ENCODE peak calls at places on chromosome 11, in four cellular contexts. O is A549, U is HepG2, T is K562. P is an unnamed sample.

GRCh38 chr11:1652778-1653540 is 23.4 kb downstream of the KRTAP5-5 start:
- DNase-seq in O (peak), U (peak), T (peak), P (peak)

GRCh38 chr11:34827239-34827638 is 88.9 kb downstream of the APIP start:
- DNase-seq in T (no peak), O (no peak), U (no peak), P (no peak)

GRCh38 chr11:92770981-92771380 is 198.5 kb upstream of the MTNR1B start:
- DNase-seq in T (no peak), U (no peak), O (no peak), P (no peak)

GRCh38 chr11:67062526-67063373 is 6.1 kb downstream of the RHOD start:
- DNase-seq in U (no peak), T (no peak), O (peak), P (no peak)

GRCh38 chr11:65274734-65275682 is 13.2 kb downstream of the POLA2 start:
- DNase-seq in T (peak), U (peak), O (peak), P (peak)

GRCh38 chr11:68912254-68912653 is 8.6 kb downstream of the IGHMBP2 start:
- DNase-seq in O (no peak), T (no peak), U (no peak), P (no peak)

GRCh38 chr11:77424639-77425038 is 49.3 kb downstream of the PAK1 start:
- DNase-seq in O (no peak), T (peak), U (no peak), P (no peak)

GRCh38 chr11:116913000-116913399 is 75.6 kb upstream of the APOA1 start:
- DNase-seq in U (no peak), T (no peak), O (peak), P (no peak)

GRCh38 chr11:71301046-71301857 is 48.9 kb upstream of the SHANK2 start:
- DNase-seq in O (no peak), U (no peak), T (no peak), P (no peak)

GRCh38 chr11:13776134-13776815 is 107.8 kb downstream of the FAR1 start:
- DNase-seq in O (peak), U (no peak), T (peak), P (no peak)

GRCh38 chr11:130721736-130722135 is 194.5 kb downstream of the SNX19 start:
- DNase-seq in U (no peak), O (no peak), T (no peak), P (no peak)

GRCh38 chr11:132064987-132065620 is 694.7 kb downstream of the NTM start:
- DNase-seq in O (peak), U (no peak), T (no peak), P (no peak)

GRCh38 chr11:69674267-69674885 is 777 bp downstream of the LTO1 start:
- DNase-seq in U (no peak), T (peak), O (no peak), P (no peak)

GRCh38 chr11:75796091-75796435 is 18.9 kb upstream of the UVRAG start:
- DNase-seq in O (no peak), U (no peak), T (no peak), P (no peak)

GRCh38 chr11:64378335-64378884 is 19.4 kb downstream of the RPS6KA4 start:
- DNase-seq in T (no peak), U (no peak), O (no peak), P (no peak)

GRCh38 chr11:46615756-46616155 is 1.3 kb downstream of the HARBI1 start:
- DNase-seq in T (peak), U (no peak), O (no peak), P (no peak)

GRCh38 chr11:101863361-101863760 is 51.4 kb upstream of the CEP126 start:
- DNase-seq in O (no peak), U (no peak), T (no peak), P (no peak)
- TF ChIP-seq HMGXB4 in O (no peak), U (no peak), T (no peak), P (no peak)

GRCh38 chr11:102276302-102277182 is 40.7 kb upstream of the BIRC3 start:
- DNase-seq in T (no peak), U (no peak), O (no peak), P (no peak)
- TF ChIP-seq HMGXB4 in T (no peak), U (no peak), O (no peak), P (no peak)

GRCh38 chr11:134425816-134426536 is 13.9 kb upstream of the B3GAT1 start:
- DNase-seq in U (no peak), O (no peak), T (no peak), P (no peak)
- TF ChIP-seq HMGXB4 in U (no peak), O (no peak), T (no peak), P (no peak)

DNA sequence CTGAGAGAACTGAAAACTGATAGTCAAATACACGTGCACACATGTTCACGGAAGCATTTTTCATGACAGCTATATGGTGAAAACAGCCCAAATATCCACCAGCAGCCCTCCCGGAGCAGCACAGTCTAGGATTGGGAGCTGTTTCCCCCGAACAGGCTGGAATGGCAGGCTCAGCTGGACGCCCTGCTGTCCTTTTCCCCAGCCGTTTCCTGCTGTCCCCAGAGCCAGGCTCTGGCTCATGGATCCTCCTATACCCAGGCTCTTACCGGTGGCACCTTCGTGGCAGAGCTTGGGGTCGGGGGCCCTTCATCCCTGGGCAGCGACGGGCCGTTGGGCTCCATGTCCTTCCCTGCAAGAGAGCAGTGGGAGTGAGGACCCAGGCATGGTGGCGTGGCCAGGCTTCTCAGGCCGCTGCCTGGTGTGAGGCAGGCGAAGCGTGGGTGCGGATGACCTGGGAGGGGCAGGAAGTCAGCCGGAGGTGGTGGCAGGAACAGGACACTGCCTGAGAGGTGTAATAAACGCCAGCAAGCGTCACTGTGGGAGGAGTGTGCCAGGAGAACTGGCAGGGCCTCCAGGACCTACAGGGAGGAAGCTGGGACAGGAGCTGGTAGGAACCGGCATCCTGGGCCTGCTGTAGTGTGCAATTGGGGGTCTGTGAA is 38.8 kb downstream of the OSBPL5 start:
- DNase-seq in U (no peak), T (no peak), O (no peak), P (peak)
- TF ChIP-seq HMGXB4 in U (no peak), T (no peak), O (no peak), P (no peak)

P was measured in WTC11.